ENCODE peak calls at places on chromosomes 11 and 22, in seven cellular contexts. One of them, this sample, is unnamed.

GRCh38 chr11:16604784-16605439 is 133.5 kb upstream of the C11orf58 start:
- DNase-seq in Ammon's horn: peak; percentile 17
- DNase-seq in A549: peak; percentile 46
- DNase-seq in lower lobe of right lung: peak; percentile 68
- DNase-seq in stimulated activated naive CD4-positive, alpha-beta T cell treated with Interleukin-2 at 50 U/mL for 16 hours: no peak
- DNase-seq in HCEC 1CT: peak; percentile 23
- DNase-seq in sciatic nerve: peak; percentile 68
- DNase-seq in this sample: peak; percentile 35

GRCh38 chr11:118046964-118047700 is 29.7 kb upstream of the TMPRSS4 start:
- DNase-seq in Ammon's horn: no peak
- DNase-seq in A549: no peak
- DNase-seq in lower lobe of right lung: no peak
- DNase-seq in stimulated activated naive CD4-positive, alpha-beta T cell treated with Interleukin-2 at 50 U/mL for 16 hours: peak; percentile 11
- DNase-seq in sciatic nerve: no peak
- DNase-seq in HCEC 1CT: no peak
- DNase-seq in this sample: no peak

GRCh38 chr11:44899959-44900358 is 50.7 kb downstream of the TP53I11 start:
- DNase-seq in stimulated activated naive CD4-positive, alpha-beta T cell treated with Interleukin-2 at 50 U/mL for 16 hours: no peak
- DNase-seq in HCEC 1CT: peak; percentile 54
- DNase-seq in Ammon's horn: no peak
- DNase-seq in lower lobe of right lung: no peak
- DNase-seq in sciatic nerve: no peak
- DNase-seq in A549: peak; percentile 27
- DNase-seq in this sample: peak; percentile 70

GRCh38 chr11:70460111-70460510 is 61.8 kb downstream of the CTTN start:
- DNase-seq in A549: no peak
- DNase-seq in stimulated activated naive CD4-positive, alpha-beta T cell treated with Interleukin-2 at 50 U/mL for 16 hours: no peak
- DNase-seq in sciatic nerve: no peak
- DNase-seq in lower lobe of right lung: no peak
- DNase-seq in HCEC 1CT: no peak
- DNase-seq in Ammon's horn: no peak
- DNase-seq in this sample: no peak

GRCh38 chr22:18148508-18148965 is 1.4 kb upstream of the USP18 start:
- DNase-seq in A549: no peak
- DNase-seq in Ammon's horn: no peak
- DNase-seq in sciatic nerve: no peak
- DNase-seq in HCEC 1CT: no peak
- DNase-seq in lower lobe of right lung: no peak
- DNase-seq in stimulated activated naive CD4-positive, alpha-beta T cell treated with Interleukin-2 at 50 U/mL for 16 hours: no peak
- DNase-seq in this sample: no peak

GRCh38 chr11:44339530-44339883 is 29.6 kb upstream of the ALX4 start:
- DNase-seq in stimulated activated naive CD4-positive, alpha-beta T cell treated with Interleukin-2 at 50 U/mL for 16 hours: no peak
- DNase-seq in HCEC 1CT: no peak
- DNase-seq in lower lobe of right lung: no peak
- DNase-seq in A549: no peak
- DNase-seq in Ammon's horn: no peak
- DNase-seq in sciatic nerve: no peak
- DNase-seq in this sample: no peak

GRCh38 chr11:103673773-103674172 is 362.7 kb upstream of the DDI1 start:
- DNase-seq in Ammon's horn: no peak
- DNase-seq in stimulated activated naive CD4-positive, alpha-beta T cell treated with Interleukin-2 at 50 U/mL for 16 hours: no peak
- DNase-seq in lower lobe of right lung: no peak
- DNase-seq in sciatic nerve: no peak
- DNase-seq in HCEC 1CT: peak; percentile 61
- DNase-seq in A549: no peak
- DNase-seq in this sample: no peak

GRCh38 chr22:32323513-32324164 is 34.0 kb upstream of the RFPL3 start:
- DNase-seq in sciatic nerve: no peak
- DNase-seq in stimulated activated naive CD4-positive, alpha-beta T cell treated with Interleukin-2 at 50 U/mL for 16 hours: no peak
- DNase-seq in Ammon's horn: no peak
- DNase-seq in HCEC 1CT: no peak
- DNase-seq in A549: no peak
- DNase-seq in lower lobe of right lung: no peak
- DNase-seq in this sample: no peak

GRCh38 chr11:77884186-77884828 is 63.4 kb downstream of the AAMDC start:
- DNase-seq in A549: no peak
- DNase-seq in HCEC 1CT: peak; percentile 37
- DNase-seq in stimulated activated naive CD4-positive, alpha-beta T cell treated with Interleukin-2 at 50 U/mL for 16 hours: no peak
- DNase-seq in sciatic nerve: no peak
- DNase-seq in lower lobe of right lung: no peak
- DNase-seq in Ammon's horn: no peak
- DNase-seq in this sample: no peak

GRCh38 chr22:49295851-49296560 is 531.7 kb downstream of the BRD1 start:
- DNase-seq in stimulated activated naive CD4-positive, alpha-beta T cell treated with Interleukin-2 at 50 U/mL for 16 hours: no peak
- DNase-seq in HCEC 1CT: no peak
- DNase-seq in lower lobe of right lung: no peak
- DNase-seq in Ammon's horn: no peak
- DNase-seq in sciatic nerve: peak; percentile 55
- DNase-seq in A549: no peak
- DNase-seq in this sample: no peak

GRCh38 chr22:27192135-27192900 is 534.9 kb downstream of the MIAT start:
- DNase-seq in stimulated activated naive CD4-positive, alpha-beta T cell treated with Interleukin-2 at 50 U/mL for 16 hours: no peak
- DNase-seq in HCEC 1CT: no peak
- DNase-seq in Ammon's horn: no peak
- DNase-seq in sciatic nerve: no peak
- DNase-seq in lower lobe of right lung: no peak
- DNase-seq in A549: no peak
- DNase-seq in this sample: no peak

GRCh38 chr22:27768027-27768640 is 33.4 kb downstream of the MN1 start:
- DNase-seq in lower lobe of right lung: no peak
- DNase-seq in A549: no peak
- DNase-seq in HCEC 1CT: no peak
- DNase-seq in Ammon's horn: no peak
- DNase-seq in sciatic nerve: no peak
- DNase-seq in stimulated activated naive CD4-positive, alpha-beta T cell treated with Interleukin-2 at 50 U/mL for 16 hours: no peak
- DNase-seq in this sample: no peak

GRCh38 chr11:79672786-79673185 is 232.0 kb upstream of the TENM4 start:
- DNase-seq in stimulated activated naive CD4-positive, alpha-beta T cell treated with Interleukin-2 at 50 U/mL for 16 hours: no peak
- DNase-seq in A549: no peak
- DNase-seq in sciatic nerve: no peak
- DNase-seq in Ammon's horn: no peak
- DNase-seq in HCEC 1CT: no peak
- DNase-seq in lower lobe of right lung: no peak
- DNase-seq in this sample: no peak

GRCh38 chr11:63719987-63720386 is 38.7 kb downstream of the RTN3 start:
- DNase-seq in Ammon's horn: peak; percentile 33
- DNase-seq in stimulated activated naive CD4-positive, alpha-beta T cell treated with Interleukin-2 at 50 U/mL for 16 hours: no peak
- DNase-seq in HCEC 1CT: no peak
- DNase-seq in sciatic nerve: no peak
- DNase-seq in A549: no peak
- DNase-seq in lower lobe of right lung: no peak
- DNase-seq in this sample: no peak

GRCh38 chr22:36339171-36340065 is 48.3 kb downstream of the MYH9 start:
- DNase-seq in lower lobe of right lung: no peak
- DNase-seq in A549: no peak
- DNase-seq in stimulated activated naive CD4-positive, alpha-beta T cell treated with Interleukin-2 at 50 U/mL for 16 hours: peak; percentile 53
- DNase-seq in HCEC 1CT: no peak
- DNase-seq in sciatic nerve: no peak
- DNase-seq in Ammon's horn: no peak
- DNase-seq in this sample: no peak

GRCh38 chr11:66967670-66968425 is 7.3 kb upstream of the C11orf86 start:
- DNase-seq in A549: no peak
- DNase-seq in sciatic nerve: no peak
- DNase-seq in lower lobe of right lung: no peak
- DNase-seq in HCEC 1CT: peak; percentile 89
- DNase-seq in Ammon's horn: no peak
- DNase-seq in stimulated activated naive CD4-positive, alpha-beta T cell treated with Interleukin-2 at 50 U/mL for 16 hours: no peak
- DNase-seq in this sample: no peak

GRCh38 chr22:27438271-27438980 is 363.1 kb downstream of the MN1 start:
- DNase-seq in lower lobe of right lung: no peak
- DNase-seq in Ammon's horn: peak; percentile 35
- DNase-seq in stimulated activated naive CD4-positive, alpha-beta T cell treated with Interleukin-2 at 50 U/mL for 16 hours: no peak
- DNase-seq in HCEC 1CT: peak; percentile 15
- DNase-seq in sciatic nerve: no peak
- DNase-seq in A549: no peak
- DNase-seq in this sample: no peak

GRCh38 chr22:49405590-49405989 is 422.1 kb downstream of the BRD1 start:
- DNase-seq in sciatic nerve: peak; percentile 7
- DNase-seq in stimulated activated naive CD4-positive, alpha-beta T cell treated with Interleukin-2 at 50 U/mL for 16 hours: no peak
- DNase-seq in Ammon's horn: no peak
- DNase-seq in lower lobe of right lung: no peak
- DNase-seq in HCEC 1CT: no peak
- DNase-seq in A549: no peak
- DNase-seq in this sample: no peak

GRCh38 chr11:127411283-127411682 is 410.7 kb upstream of the KIRREL3 start:
- DNase-seq in lower lobe of right lung: no peak
- DNase-seq in sciatic nerve: no peak
- DNase-seq in stimulated activated naive CD4-positive, alpha-beta T cell treated with Interleukin-2 at 50 U/mL for 16 hours: no peak
- DNase-seq in HCEC 1CT: no peak
- DNase-seq in Ammon's horn: no peak
- DNase-seq in A549: no peak
- DNase-seq in this sample: no peak

This sample was measured in SK-MEL-5.